ENCODE peak calls at places on chromosomes 3 and 15, in six cellular contexts. L is coronary artery, G is progenitor cell of endocrine pancreas, Y is bronchial epithelial cell, J is cardiac fibroblast, B is kidney. M is an unnamed sample.

GRCh38 chr15:87207945-87208580 is 1048.5 kb downstream of the NTRK3 start:
- DNase-seq in L (no peak), G (no peak), Y (peak), J (peak), B (no peak), M (peak)

GRCh38 chr15:42034628-42035177 is 13.9 kb upstream of the PLA2G4E start:
- DNase-seq in L (no peak), G (no peak), Y (no peak), J (no peak), B (no peak), M (no peak)

GRCh38 chr15:72306211-72306785 is 13.7 kb downstream of the CELF6 start:
- DNase-seq in L (no peak), G (no peak), Y (peak), J (peak), B (no peak), M (peak)

GRCh38 chr15:64503640-64504039 is 43.3 kb downstream of the ZNF609 start:
- DNase-seq in L (no peak), G (no peak), Y (no peak), J (no peak), B (no peak), M (no peak)

GRCh38 chr3:126105691-126106187 is 21.8 kb upstream of the SLC41A3 start:
- DNase-seq in L (peak), G (peak), Y (no peak), J (no peak), B (no peak), M (no peak)

GRCh38 chr3:52446631-52447511 is 2.0 kb upstream of the SEMA3G start:
- DNase-seq in L (no peak), G (peak), Y (no peak), J (peak), B (no peak), M (peak)

GRCh38 chr3:29468150-29468549 is 187.3 kb downstream of the RBMS3 start:
- DNase-seq in L (no peak), G (no peak), Y (no peak), J (no peak), B (no peak), M (no peak)

GRCh38 chr15:48395532-48396011 is 64.3 kb downstream of the DUT start:
- DNase-seq in L (no peak), G (no peak), Y (peak), J (peak), B (no peak), M (peak)

GRCh38 chr15:40285151-40285898 is 2.5 kb upstream of the ANKRD63 start:
- DNase-seq in L (no peak), G (no peak), Y (no peak), J (no peak), B (no peak), M (no peak)

GRCh38 chr15:74317820-74318375 is 49.5 kb downstream of the CYP11A1 start:
- DNase-seq in L (peak), G (no peak), Y (no peak), J (peak), B (peak), M (no peak)

GRCh38 chr3:188365184-188365583 is 211.2 kb downstream of the LPP start:
- DNase-seq in L (no peak), G (no peak), Y (no peak), J (no peak), B (no peak), M (no peak)

GRCh38 chr15:56040081-56041035 is 46.9 kb upstream of the NEDD4 start:
- DNase-seq in L (no peak), G (no peak), Y (peak), J (peak), B (no peak), M (peak)

GRCh38 chr3:149455366-149455765 is 19.1 kb upstream of the TM4SF4 start:
- DNase-seq in L (no peak), G (no peak), Y (no peak), J (no peak), B (no peak), M (no peak)

GRCh38 chr3:14468621-14468981 is 66.2 kb downstream of the SLC6A6 start:
- DNase-seq in L (no peak), G (no peak), Y (no peak), J (no peak), B (no peak), M (no peak)

GRCh38 chr3:14620512-14620911 is 31.1 kb upstream of the CCDC174 start:
- DNase-seq in L (no peak), G (no peak), Y (no peak), J (no peak), B (no peak), M (no peak)

GRCh38 chr3:122484985-122485384 is 29.8 kb downstream of the KPNA1 start:
- DNase-seq in L (no peak), G (no peak), Y (peak), J (peak), B (no peak), M (no peak)

GRCh38 chr3:42014949-42015533 is 53.1 kb upstream of the ULK4 start:
- DNase-seq in L (peak), G (no peak), Y (no peak), J (peak), B (peak), M (no peak)

GRCh38 chr15:58393196-58393790 is 38.5 kb upstream of the LIPC start:
- DNase-seq in L (no peak), G (no peak), Y (no peak), J (no peak), B (no peak), M (no peak)

GRCh38 chr3:150216041-150216811 is 191.9 kb upstream of the TSC22D2 start:
- DNase-seq in L (peak), G (no peak), Y (peak), J (no peak), B (no peak), M (no peak)

GRCh38 chr3:69888946-69889315 is 110.6 kb upstream of the SAMMSON start:
- DNase-seq in L (no peak), G (no peak), Y (no peak), J (no peak), B (no peak), M (no peak)

GRCh38 chr15:40108061-40108854 is 421 bp downstream of the BMF start:
- DNase-seq in L (peak), G (no peak), Y (no peak), J (peak), B (no peak), M (peak)

DNA sequence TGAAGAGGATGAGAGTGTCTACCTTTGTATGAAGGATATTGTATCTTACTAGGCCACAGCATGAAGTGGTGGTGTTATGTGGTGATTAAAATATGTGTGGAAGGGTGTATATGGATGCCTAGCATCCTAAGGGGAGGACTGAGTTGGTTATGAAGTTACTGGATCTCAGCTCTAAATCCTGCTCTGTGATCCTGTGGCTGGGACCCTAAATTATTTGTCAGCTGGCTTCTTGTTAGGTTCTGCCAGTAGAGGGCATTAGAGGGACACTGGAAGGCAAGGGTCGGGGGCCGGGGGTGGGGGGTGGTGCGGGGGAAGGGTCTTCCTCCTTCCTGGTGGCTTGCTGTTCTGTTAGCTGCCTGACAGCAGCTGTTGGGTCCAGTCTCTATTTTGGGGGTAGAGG is 34.9 kb downstream of the MORF4L1 start:
- DNase-seq in L (no peak), G (no peak), Y (no peak), J (no peak), B (no peak), M (no peak)
- TF ChIP-seq CTCF in L (no peak), G (peak), Y (peak), J (peak), B (no peak), M (peak)

DNA sequence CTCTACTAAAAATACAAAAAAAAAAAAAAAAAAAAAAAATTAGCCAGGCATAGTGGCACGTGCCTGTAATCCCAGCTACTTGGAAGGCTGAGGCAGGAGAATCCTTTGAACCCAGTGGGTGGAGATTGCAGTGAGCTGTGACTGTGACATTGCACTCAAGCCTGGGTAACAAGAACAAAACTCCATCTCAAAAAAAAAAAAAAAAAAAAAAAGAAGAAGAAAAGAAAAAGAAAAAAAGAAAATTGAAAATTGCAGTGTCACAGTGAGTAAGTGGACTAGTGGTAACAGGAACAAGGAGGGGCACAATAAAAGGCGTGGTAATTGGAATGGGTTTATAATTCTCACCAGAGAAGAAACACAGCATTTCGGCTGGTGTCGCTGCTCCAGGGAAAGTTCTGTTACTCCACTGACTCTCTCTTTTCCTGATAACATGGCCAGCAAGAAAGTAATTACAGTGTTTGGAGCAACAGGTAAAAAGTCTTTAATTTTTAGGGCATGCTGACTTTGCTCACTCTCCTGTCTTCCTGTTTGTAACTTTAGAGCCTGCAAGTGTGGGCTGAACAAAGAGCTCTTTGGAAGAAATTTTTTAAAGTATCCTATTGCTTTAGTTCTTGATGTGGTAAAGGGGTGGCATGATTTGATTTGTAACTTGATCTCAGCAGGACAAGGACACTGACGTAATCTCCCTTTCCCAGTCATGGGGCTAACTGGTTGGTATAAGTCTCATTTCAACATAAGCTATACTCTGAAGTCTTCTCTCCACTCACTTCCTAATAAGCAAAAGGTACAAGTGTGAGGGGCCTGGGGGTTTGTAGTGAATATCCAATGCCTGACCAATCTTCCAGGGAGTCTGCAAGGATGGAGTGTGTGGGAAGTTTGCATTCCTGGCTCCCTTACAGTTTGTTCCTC is 22.0 kb upstream of the TRA2B start:
- DNase-seq in L (no peak), G (no peak), Y (peak), J (peak), B (no peak), M (peak)
- TF ChIP-seq CTCF in L (no peak), G (no peak), Y (no peak), J (no peak), B (no peak), M (no peak)

GRCh38 chr3:46897829-46898320 is 20.4 kb downstream of the PTH1R start:
- DNase-seq in L (no peak), G (no peak), Y (no peak), J (no peak), B (peak), M (no peak)
- TF ChIP-seq CTCF in L (no peak), G (peak), Y (no peak), J (no peak), B (no peak), M (no peak)

DNA sequence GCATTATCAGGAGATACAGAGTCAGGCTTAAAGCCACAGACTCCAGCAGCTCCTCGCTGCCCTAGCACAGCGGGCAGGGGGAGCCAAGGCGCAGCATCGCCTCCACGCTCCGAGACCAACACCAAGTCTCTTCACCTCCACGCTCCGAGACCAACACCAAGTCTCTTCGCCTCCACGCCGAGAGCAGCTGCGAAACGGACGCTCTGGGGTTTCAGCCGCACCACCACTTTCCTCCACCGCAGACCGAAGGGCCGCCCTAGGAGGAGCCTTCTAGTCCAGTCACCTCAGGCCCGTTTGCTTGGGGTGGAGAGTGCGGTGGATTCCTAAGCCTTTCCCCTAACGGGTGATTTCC is 678 bp downstream of the DMXL2 start:
- DNase-seq in L (no peak), G (peak), Y (peak), J (peak), B (peak), M (peak)
- TF ChIP-seq CTCF in L (no peak), G (no peak), Y (peak), J (peak), B (no peak), M (peak)

M was measured in RWPE1.